ENCODE peak calls at places on chromosomes 4 and X, in six cellular contexts. Q is HTR-8/SVneo; A is right atrium auricular region; N is activated CD4-positive, CD25-positive, alpha-beta regulatory T cell; K is Caco-2; W is GM03348. F is an unnamed sample.

GRCh38 chr4:152476796-152477195 is 59.1 kb downstream of the FBXW7 start:
- DNase-seq in Q (no peak), A (no peak), N (no peak), K (no peak), W (no peak), F (no peak)

GRCh38 chrX:7925867-7926472 is 1.2 kb downstream of the PNPLA4 start:
- DNase-seq in Q (peak; percentile 14), A (peak; percentile 69), N (peak; percentile 6), K (peak; percentile 56), W (peak; percentile 52), F (no peak)

GRCh38 chrX:153411988-153412574 is 809 bp downstream of the ZFP92 start:
- DNase-seq in Q (no peak), A (no peak), N (no peak), K (no peak), W (no peak), F (no peak)

GRCh38 chrX:154022716-154023115 is 3.0 kb upstream of the IRAK1 start:
- DNase-seq in Q (no peak), A (no peak), N (no peak), K (no peak), W (no peak), F (no peak)

GRCh38 chr4:5399790-5400421 is 308.5 kb downstream of the EVC2 start:
- DNase-seq in Q (peak; percentile 47), A (no peak), N (no peak), K (peak; percentile 13), W (peak; percentile 57), F (peak; percentile 36)

GRCh38 chr4:70994069-70994366 is 569 bp downstream of the DCK start:
- DNase-seq in Q (no peak), A (no peak), N (no peak), K (no peak), W (no peak), F (no peak)

GRCh38 chr4:119728692-119729593 is 100.3 kb upstream of the PDE5A start:
- DNase-seq in Q (no peak), A (no peak), N (no peak), K (no peak), W (no peak), F (no peak)

GRCh38 chr4:73883306-73883705 is 14.1 kb downstream of the CXCL1 start:
- DNase-seq in Q (no peak), A (no peak), N (no peak), K (no peak), W (peak; percentile 57), F (no peak)

GRCh38 chr4:124535004-124535403 is 177.5 kb downstream of the ANKRD50 start:
- DNase-seq in Q (no peak), A (no peak), N (no peak), K (no peak), W (no peak), F (no peak)

GRCh38 chr4:5957091-5957490 is 61.1 kb downstream of the C4orf50 start:
- DNase-seq in Q (no peak), A (no peak), N (no peak), K (no peak), W (no peak), F (no peak)

GRCh38 chr4:46979283-46979682 is 14.1 kb downstream of the GABRA4 start:
- DNase-seq in Q (no peak), A (no peak), N (no peak), K (no peak), W (no peak), F (no peak)

GRCh38 chrX:46407036-46407752 is 138.0 kb downstream of the ZNF674 start:
- DNase-seq in Q (no peak), A (no peak), N (no peak), K (no peak), W (no peak), F (no peak)

GRCh38 chr4:55365347-55365728 is 19.3 kb downstream of the SRD5A3 start:
- DNase-seq in Q (no peak), A (peak; percentile 44), N (no peak), K (no peak), W (no peak), F (no peak)

GRCh38 chrX:48958635-48959094 is 1.3 kb upstream of the OTUD5 start:
- DNase-seq in Q (no peak), A (peak; percentile 67), N (no peak), K (peak; percentile 33), W (peak; percentile 36), F (no peak)

GRCh38 chrX:42920752-42921151 is 142.8 kb upstream of the PPP1R2C start:
- DNase-seq in Q (no peak), A (no peak), N (no peak), K (no peak), W (no peak), F (no peak)

GRCh38 chrX:129529685-129530281 is 6.5 kb upstream of the SMARCA1 start:
- DNase-seq in Q (no peak), A (no peak), N (no peak), K (no peak), W (no peak), F (no peak)

GRCh38 chr4:123587983-123588494 is 191.4 kb downstream of the SPRY1 start:
- DNase-seq in Q (peak; percentile 70), A (no peak), N (no peak), K (peak; percentile 60), W (peak; percentile 56), F (no peak)

GRCh38 chr4:112647785-112648184 is 10.8 kb downstream of the LARP7 start:
- DNase-seq in Q (no peak), A (no peak), N (no peak), K (no peak), W (no peak), F (no peak)

GRCh38 chrX:136210806-136211205 is 40.4 kb downstream of the MAP7D3 start:
- DNase-seq in Q (no peak), A (no peak), N (no peak), K (no peak), W (no peak), F (no peak)

GRCh38 chr4:96134806-96135205 is 294.9 kb downstream of the PDHA2 start:
- DNase-seq in Q (no peak), A (no peak), N (no peak), K (no peak), W (no peak), F (no peak)

GRCh38 chr4:113051361-113051760 is 1.9 kb downstream of the ANK2 start:
- DNase-seq in Q (no peak), A (no peak), N (no peak), K (no peak), W (no peak), F (no peak)

GRCh38 chr4:121182296-121182695 is 18.2 kb upstream of the TNIP3 start:
- DNase-seq in Q (peak; percentile 14), A (no peak), N (no peak), K (no peak), W (peak; percentile 29), F (no peak)

GRCh38 chrX:8755116-8755515 is 23.2 kb upstream of the ANOS1 start:
- DNase-seq in Q (no peak), A (no peak), N (no peak), K (peak; percentile 9), W (no peak), F (no peak)

GRCh38 chrX:118755633-118756032 is 28.2 kb downstream of the IL13RA1 start:
- DNase-seq in Q (no peak), A (no peak), N (no peak), K (no peak), W (peak; percentile 27), F (no peak)

GRCh38 chrX:9724711-9725110 is 40.9 kb downstream of the GPR143 start:
- DNase-seq in Q (no peak), A (no peak), N (no peak), K (no peak), W (no peak), F (no peak)

GRCh38 chr4:73729534-73730165 is 10.7 kb upstream of the CXCL8 start:
- DNase-seq in Q (no peak), A (peak; percentile 82), N (no peak), K (peak; percentile 57), W (peak; percentile 79), F (peak; percentile 47)

GRCh38 chr4:80045831-80046230 is 27.2 kb downstream of the ANTXR2 start:
- DNase-seq in Q (no peak), A (no peak), N (no peak), K (no peak), W (peak; percentile 39), F (no peak)

GRCh38 chr4:28360681-28361080 is 1500.0 kb downstream of the STIM2 start:
- DNase-seq in Q (no peak), A (no peak), N (no peak), K (no peak), W (no peak), F (no peak)

GRCh38 chr4:182306792-182307507 is 63.7 kb downstream of the TENM3 start:
- DNase-seq in Q (no peak), A (no peak), N (no peak), K (no peak), W (no peak), F (no peak)

GRCh38 chr4:55668449-55668848 is 32.4 kb upstream of the NMU start:
- DNase-seq in Q (no peak), A (no peak), N (no peak), K (no peak), W (no peak), F (no peak)

GRCh38 chr4:179751669-179752068 is 2309.4 kb upstream of the AGA start:
- DNase-seq in Q (no peak), A (no peak), N (no peak), K (no peak), W (no peak), F (no peak)

GRCh38 chr4:7151668-7152227 is 40.6 kb upstream of the SORCS2 start:
- DNase-seq in Q (no peak), A (no peak), N (no peak), K (no peak), W (no peak), F (no peak)

F was measured in NCI-H187.